ENCODE peak calls at places on chromosomes 5 and 9, in five cellular contexts. E, H, R, S and I are unnamed samples.

GRCh38 chr5:175609504-175609903 is 48.4 kb upstream of the HRH2 start:
- DNase-seq in E (no peak), H (no peak), R (no peak), S (no peak), I (no peak)

GRCh38 chr9:133717113-133718031 is 20.8 kb downstream of the SARDH start:
- DNase-seq in E (no peak), H (no peak), R (no peak), S (no peak), I (no peak)

GRCh38 chr5:57244331-57244730 is 70.5 kb downstream of the GPBP1 start:
- DNase-seq in E (no peak), H (no peak), R (no peak), S (no peak), I (no peak)

GRCh38 chr5:174576042-174576441 is 148.3 kb upstream of the MSX2 start:
- DNase-seq in E (no peak), H (no peak), R (no peak), S (no peak), I (no peak)

GRCh38 chr9:107024193-107024592 is 161.2 kb downstream of the ZNF462 start:
- DNase-seq in E (no peak), H (no peak), R (no peak), S (no peak), I (no peak)

GRCh38 chr5:151079838-151080619 is 805 bp downstream of the TNIP1 start:
- DNase-seq in E (peak), H (no peak), R (no peak), S (no peak), I (no peak)

GRCh38 chr9:114538241-114538640 is 33.0 kb upstream of the WHRN start:
- DNase-seq in E (no peak), H (peak), R (no peak), S (peak), I (no peak)

GRCh38 chr5:95347516-95348140 is 43.5 kb upstream of the FAM81B start:
- DNase-seq in E (no peak), H (no peak), R (no peak), S (no peak), I (no peak)